ENCODE peak calls at places on chromosomes 3 and 15, in five cellular contexts. B is stomach, U is neuronal stem cell, O is transverse colon, M is fibroblast of lung. Q is an unnamed sample. For H3K4me1 and H3K36me3, the result is how much of the 10 kb centered on the place peaks cover.

GRCh38 chr3:114506622-114507300 is 212.9 kb downstream of the TIGIT start:
- DNase-seq in B (no peak), U (no peak), O (no peak), M (peak), Q (peak)

GRCh38 chr3:7728566-7729519 is 772.8 kb upstream of the LMCD1 start:
- DNase-seq in B (no peak), U (no peak), O (no peak), M (no peak), Q (no peak)

GRCh38 chr3:57557088-57557537 is 1.0 kb downstream of the PDE12 start:
- DNase-seq in B (peak), U (peak), O (peak), M (peak), Q (peak)

GRCh38 chr15:73345658-73346057 is 23.1 kb downstream of the HCN4 start:
- DNase-seq in B (no peak), U (no peak), O (no peak), M (no peak), Q (no peak)

GRCh38 chr3:189304465-189305341 is 132.9 kb downstream of the TPRG1 start:
- DNase-seq in B (peak), U (no peak), O (peak), M (peak), Q (peak)

GRCh38 chr3:127618891-127619290 is 10.1 kb upstream of the PODXL2 start:
- DNase-seq in B (no peak), U (no peak), O (no peak), M (no peak), Q (no peak)

GRCh38 chr15:40363611-40364010 is 5.6 kb downstream of the DISP2 start:
- DNase-seq in B (no peak), U (no peak), O (no peak), M (no peak), Q (no peak)

GRCh38 chr3:28012830-28013229 is 228.6 kb upstream of the CMC1 start:
- DNase-seq in B (no peak), U (no peak), O (no peak), M (no peak), Q (no peak)

GRCh38 chr3:139202226-139202958 is 141.4 kb upstream of the MRPS22 start:
- DNase-seq in B (no peak), U (peak), O (peak), M (no peak), Q (no peak)

GRCh38 chr3:122052968-122053367 is 2.2 kb upstream of the CD86 start:
- DNase-seq in B (no peak), U (no peak), O (no peak), M (no peak), Q (no peak)

GRCh38 chr15:92037446-92037845 is 183.9 kb downstream of the SLCO3A1 start:
- DNase-seq in B (no peak), U (no peak), O (no peak), M (no peak), Q (peak)

GRCh38 chr15:74307827-74308642 is 59.4 kb downstream of the CYP11A1 start:
- DNase-seq in B (peak), U (no peak), O (peak), M (peak), Q (peak)

GRCh38 chr3:10164546-10165393 is at the start of gene IRAK2:
- DNase-seq in B (peak), U (peak), O (peak), M (peak), Q (peak)

GRCh38 chr15:54373332-54373731 is 395.1 kb downstream of the UNC13C start:
- DNase-seq in B (no peak), U (no peak), O (no peak), M (no peak), Q (no peak)

GRCh38 chr3:51401639-51402166 is 10.6 kb downstream of the RBM15B start:
- DNase-seq in B (no peak), U (no peak), O (no peak), M (no peak), Q (no peak)

GRCh38 chr15:71276355-71276665 is 161.0 kb downstream of the THSD4 start:
- DNase-seq in B (no peak), U (no peak), O (no peak), M (no peak), Q (no peak)

GRCh38 chr15:94638183-94638582 is 406.8 kb downstream of the MCTP2 start:
- DNase-seq in B (no peak), U (no peak), O (no peak), M (no peak), Q (no peak)

GRCh38 chr15:22231603-22232002 is 151.3 kb downstream of the OR4M2 start:
- DNase-seq in B (no peak), U (no peak), O (no peak), M (no peak), Q (no peak)

GRCh38 chr15:78415284-78415683 is 22.7 kb upstream of the IREB2 start:
- DNase-seq in B (no peak), U (no peak), O (no peak), M (peak), Q (peak)

GRCh38 chr3:87997966-87998365 is 60.8 kb downstream of the CGGBP1 start:
- DNase-seq in B (no peak), U (no peak), O (no peak), M (no peak), Q (no peak)

GRCh38 chr15:71669688-71670087 is 140.7 kb upstream of the NR2E3 start:
- DNase-seq in B (no peak), U (no peak), O (no peak), M (no peak), Q (no peak)

GRCh38 chr3:150588027-150588830 is 14.9 kb upstream of the SELENOT start:
- DNase-seq in B (no peak), U (no peak), O (no peak), M (no peak), Q (no peak)

GRCh38 chr3:102514241-102514640 is 79.4 kb downstream of the ZPLD1 start:
- DNase-seq in B (no peak), U (no peak), O (no peak), M (no peak), Q (no peak)

GRCh38 chr3:29642393-29643033 is 361.6 kb downstream of the RBMS3 start:
- DNase-seq in B (no peak), U (no peak), O (peak), M (peak), Q (peak)

GRCh38 chr3:41710646-41711388 is 251.1 kb downstream of the ULK4 start:
- DNase-seq in B (no peak), U (no peak), O (no peak), M (peak), Q (peak)

GRCh38 chr3:187061748-187062147 is 77.5 kb downstream of the RPL39L start:
- DNase-seq in B (no peak), U (no peak), O (no peak), M (no peak), Q (no peak)
- H3K4me1 ChIP-seq in B (under half), U (under half), O (under half), M (under half), Q (under half)

GRCh38 chr15:69454953-69455352 is 2.3 kb downstream of the RPLP1 start:
- DNase-seq in B (no peak), U (no peak), O (no peak), M (no peak), Q (no peak)

GRCh38 chr15:69456208-69457166 is 3.9 kb downstream of the RPLP1 start:
- DNase-seq in B (no peak), U (no peak), O (no peak), M (no peak), Q (no peak)

GRCh38 chr15:69459063-69459462 is 6.4 kb downstream of the RPLP1 start:
- DNase-seq in B (peak), U (no peak), O (no peak), M (no peak), Q (no peak)

GRCh38 chr15:69460481-69460880 is 7.9 kb downstream of the RPLP1 start:
- DNase-seq in B (no peak), U (no peak), O (no peak), M (no peak), Q (no peak)

GRCh38 chr15:69457304-69458280 is 5.0 kb downstream of the RPLP1 start:
- DNase-seq in B (no peak), U (no peak), O (no peak), M (no peak), Q (no peak)
- H3K36me3 ChIP-seq in B (under half), U (under half), O (under half), M (under half), Q (under half)

DNA sequence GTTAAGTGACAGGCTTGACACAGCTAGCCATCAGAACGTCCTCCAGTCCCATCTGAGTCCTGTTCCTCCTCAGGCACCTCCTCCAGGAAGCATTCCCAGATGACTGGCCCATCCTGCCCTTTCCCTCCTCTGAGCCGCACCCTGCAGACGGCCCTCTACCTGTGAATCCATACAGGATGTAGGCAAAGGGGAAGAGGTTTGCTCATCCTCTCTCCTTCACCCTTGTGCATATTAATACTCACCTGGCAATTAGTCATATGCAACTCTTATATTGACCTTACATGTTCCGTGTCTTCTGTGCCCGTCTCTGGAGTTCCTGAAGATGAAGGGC is 61.9 kb downstream of the SMAD3 start:
- DNase-seq in B (no peak), U (no peak), O (peak), M (no peak), Q (no peak)
- H3K4me1 ChIP-seq in B (half or more), U (under half), O (under half), M (half or more), Q (half or more)

DNA sequence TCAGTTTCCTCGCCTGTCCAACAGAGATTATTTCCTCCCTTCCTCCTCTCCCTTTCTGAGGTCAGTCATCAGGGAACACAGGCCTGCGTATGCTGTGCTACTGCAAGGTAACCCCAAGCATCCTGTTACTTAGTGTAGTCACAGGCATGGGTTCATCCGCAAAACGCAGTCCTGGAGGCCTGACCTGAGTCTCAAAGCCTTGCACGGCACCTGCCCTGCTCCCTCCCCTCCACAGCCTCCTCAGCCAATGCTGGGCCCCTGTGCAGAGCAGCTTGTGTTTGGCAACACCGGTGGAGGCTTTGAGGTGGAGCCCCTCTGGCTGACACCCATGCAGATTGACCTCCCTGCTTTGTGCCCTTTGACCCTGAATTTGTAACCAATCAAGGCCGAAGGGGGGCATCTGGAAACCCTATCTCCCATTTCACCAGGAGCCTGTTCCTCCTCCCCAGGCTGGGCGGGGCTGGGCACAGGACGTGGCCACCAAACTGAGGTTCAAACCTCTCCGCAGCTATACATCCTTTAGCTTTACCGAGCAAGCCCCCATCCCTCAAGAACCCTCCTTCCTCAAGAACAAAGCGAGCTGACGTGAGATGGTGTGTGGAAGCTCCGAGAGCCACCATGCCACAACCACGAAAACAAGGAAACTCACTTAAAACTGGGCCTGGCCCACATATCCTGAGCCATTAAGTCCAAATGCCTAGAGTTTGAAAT is 21.5 kb downstream of the TKT start:
- DNase-seq in B (no peak), U (no peak), O (no peak), M (no peak), Q (no peak)
- H3K36me3 ChIP-seq in B (half or more), U (half or more), O (under half), M (half or more), Q (half or more)

GRCh38 chr3:39978293-39978692 is 168.9 kb downstream of the MYRIP start:
- DNase-seq in B (no peak), U (no peak), O (no peak), M (no peak), Q (no peak)

GRCh38 chr3:39970982-39971381 is 161.6 kb downstream of the MYRIP start:
- DNase-seq in B (no peak), U (no peak), O (no peak), M (no peak), Q (no peak)

GRCh38 chr3:39977058-39977794 is 167.8 kb downstream of the MYRIP start:
- DNase-seq in B (no peak), U (no peak), O (no peak), M (no peak), Q (no peak)

GRCh38 chr3:39971450-39972081 is 162.2 kb downstream of the MYRIP start:
- DNase-seq in B (no peak), U (no peak), O (no peak), M (no peak), Q (no peak)

DNA sequence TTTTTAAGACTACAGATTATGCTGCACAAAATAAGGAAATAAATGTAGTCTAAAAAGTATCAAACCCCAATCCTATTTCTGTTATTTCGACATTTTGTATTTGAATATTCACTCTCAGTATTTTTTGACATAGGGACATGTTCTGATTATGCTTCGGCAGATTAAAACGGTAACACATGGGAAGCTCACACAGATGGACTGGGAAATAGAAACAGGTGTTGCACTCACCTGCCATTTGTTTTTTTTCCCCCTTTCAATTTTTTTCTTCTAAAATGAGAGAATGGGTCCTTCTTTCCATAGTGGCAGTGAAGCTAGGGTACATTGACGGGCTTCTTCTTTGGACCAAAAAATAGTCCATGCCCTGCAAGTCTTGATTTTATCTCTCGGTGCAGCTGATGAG is 163.1 kb downstream of the MYRIP start:
- DNase-seq in B (no peak), U (no peak), O (no peak), M (no peak), Q (no peak)
- H3K4me1 ChIP-seq in B (under half), U (under half), O (under half), M (under half), Q (under half)

GRCh38 chr3:180961087-180961486 is 28.4 kb downstream of the DNAJC19 start:
- DNase-seq in B (no peak), U (no peak), O (no peak), M (no peak), Q (no peak)
- H3K36me3 ChIP-seq in B (under half), U (half or more), O (under half), M (under half), Q (half or more)

DNA sequence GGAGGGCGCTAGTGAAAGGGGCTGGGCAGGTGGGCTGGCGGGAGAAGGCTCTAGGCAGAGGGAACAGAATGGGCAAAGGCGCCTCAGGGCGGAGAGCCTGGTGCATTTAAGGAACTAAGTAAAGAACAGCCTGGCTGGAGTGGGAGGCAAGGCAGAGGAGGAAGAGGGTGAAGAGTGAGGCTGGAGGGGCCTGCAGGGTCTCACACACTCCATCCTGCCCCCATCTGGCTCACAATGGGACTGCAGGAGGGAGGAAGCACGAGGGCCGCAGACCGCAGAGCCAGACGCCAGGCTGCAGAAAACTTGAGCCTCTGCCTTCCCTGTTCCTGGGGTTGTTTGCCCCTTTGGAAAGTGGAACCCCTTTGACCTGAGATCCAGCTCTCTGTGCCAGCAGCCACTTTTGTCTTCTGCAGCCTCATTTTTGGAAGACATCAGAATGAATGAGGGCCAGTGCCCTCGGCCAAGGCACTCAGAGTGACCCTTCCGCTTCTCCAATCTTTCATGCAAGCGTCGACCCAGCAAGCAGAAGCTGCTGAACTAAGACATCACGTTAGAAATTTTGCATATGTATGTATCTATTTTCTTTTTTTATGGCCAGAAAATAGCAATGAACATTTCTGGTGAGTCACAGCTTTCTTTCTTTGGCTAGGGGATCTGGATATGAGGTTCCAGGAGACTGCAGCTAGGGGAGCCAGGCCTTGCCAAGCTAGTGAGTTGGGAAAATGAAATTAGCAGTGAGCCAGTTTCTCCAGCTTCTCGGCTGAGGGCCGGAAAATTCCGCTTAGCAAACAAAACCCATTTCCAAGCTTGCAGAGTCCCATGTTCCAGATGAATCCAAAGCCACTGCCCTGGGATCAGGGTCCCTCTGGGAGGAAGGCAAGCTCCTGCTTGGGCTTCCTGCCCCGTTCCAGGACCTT is 137.8 kb downstream of the SRGAP3 start:
- DNase-seq in B (no peak), U (no peak), O (no peak), M (peak), Q (no peak)
- H3K4me1 ChIP-seq in B (under half), U (under half), O (under half), M (under half), Q (under half)

DNA sequence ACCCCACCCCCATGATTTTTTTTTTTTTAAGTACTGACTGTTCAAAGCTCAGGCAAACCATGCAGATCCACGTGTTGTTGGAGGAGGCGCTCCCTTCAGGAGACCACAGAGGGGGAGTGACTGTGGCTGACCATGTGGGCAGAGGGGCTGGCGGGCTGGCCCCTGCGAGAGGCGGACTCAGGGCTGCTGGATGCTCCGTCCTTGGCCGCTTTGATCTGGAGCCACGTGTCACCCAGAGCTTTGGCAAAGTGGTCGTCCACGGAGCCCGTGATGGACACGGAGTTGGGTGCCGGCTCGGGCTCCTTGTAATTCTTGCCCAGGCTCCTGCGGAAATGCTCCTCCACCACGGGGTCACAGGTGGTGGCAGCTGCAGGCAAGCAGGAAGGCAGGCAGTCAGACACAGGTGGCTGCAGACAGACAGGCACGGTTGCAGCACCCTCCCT is 85.2 kb downstream of the VGLL4 start:
- DNase-seq in B (no peak), U (no peak), O (no peak), M (peak), Q (no peak)
- H3K36me3 ChIP-seq in B (under half), U (half or more), O (under half), M (under half), Q (half or more)

GRCh38 chr15:77039217-77039533 is 31.7 kb downstream of the TSPAN3 start:
- DNase-seq in B (no peak), U (no peak), O (no peak), M (no peak), Q (no peak)
- H3K4me1 ChIP-seq in B (under half), U (under half), O (under half), M (under half), Q (under half)